ENCODE peak calls at places on chromosome 21, in four cellular contexts. U is K562, L is GM12878, D is HepG2. J is an unnamed sample.

GRCh38 chr21:16180613-16181012 is 450.8 kb downstream of the USP25 start:
- DNase-seq in U (no peak), L (no peak), D (peak), J (no peak)

GRCh38 chr21:21247441-21247840 is 249.2 kb downstream of the NCAM2 start:
- DNase-seq in U (no peak), L (no peak), D (no peak), J (no peak)

GRCh38 chr21:36134820-36135390 is at the start of gene CBR3:
- DNase-seq in U (no peak), L (no peak), D (no peak), J (peak)

GRCh38 chr21:28431022-28431421 is 561.7 kb downstream of the LTN1 start:
- DNase-seq in U (no peak), L (no peak), D (no peak), J (no peak)

GRCh38 chr21:16908087-16908486 is 604.8 kb upstream of the CXADR start:
- DNase-seq in U (no peak), L (no peak), D (no peak), J (no peak)

GRCh38 chr21:23026878-23027277 is 2028.7 kb downstream of the NCAM2 start:
- DNase-seq in U (no peak), L (no peak), D (no peak), J (no peak)

GRCh38 chr21:25402134-25402957 is 204.9 kb downstream of the MRPL39 start:
- DNase-seq in U (no peak), L (no peak), D (no peak), J (no peak)

GRCh38 chr21:17387030-17387617 is 125.7 kb upstream of the CXADR start:
- DNase-seq in U (peak), L (peak), D (peak), J (peak)

GRCh38 chr21:14942801-14943490 is 121.9 kb downstream of the NRIP1 start:
- DNase-seq in U (no peak), L (no peak), D (peak), J (no peak)

GRCh38 chr21:16323586-16323985 is 593.8 kb downstream of the USP25 start:
- DNase-seq in U (no peak), L (no peak), D (no peak), J (no peak)

GRCh38 chr21:38661296-38662223 is 144.2 kb upstream of the ETS2 start:
- DNase-seq in U (no peak), L (no peak), D (no peak), J (peak)

GRCh38 chr21:37232274-37233018 is 34.7 kb downstream of the VPS26C start:
- DNase-seq in U (no peak), L (no peak), D (no peak), J (no peak)

GRCh38 chr21:29523646-29524045 is 224.9 kb downstream of the BACH1 start:
- DNase-seq in U (no peak), L (no peak), D (no peak), J (no peak)

GRCh38 chr21:25953659-25954058 is 216.9 kb downstream of the APP start:
- DNase-seq in U (no peak), L (no peak), D (no peak), J (no peak)

GRCh38 chr21:44865561-44866280 is 7.8 kb downstream of the PTTG1IP start:
- DNase-seq in U (no peak), L (no peak), D (no peak), J (no peak)
- TF ChIP-seq TARDBP in U (no peak), L (no peak), D (no peak), J (no peak)

GRCh38 chr21:42860345-42860744 is 19.0 kb downstream of the WDR4 start:
- DNase-seq in U (no peak), L (no peak), D (no peak), J (no peak)
- TF ChIP-seq BHLHE40 in U (no peak), L (no peak), D (no peak), J (no peak)

DNA sequence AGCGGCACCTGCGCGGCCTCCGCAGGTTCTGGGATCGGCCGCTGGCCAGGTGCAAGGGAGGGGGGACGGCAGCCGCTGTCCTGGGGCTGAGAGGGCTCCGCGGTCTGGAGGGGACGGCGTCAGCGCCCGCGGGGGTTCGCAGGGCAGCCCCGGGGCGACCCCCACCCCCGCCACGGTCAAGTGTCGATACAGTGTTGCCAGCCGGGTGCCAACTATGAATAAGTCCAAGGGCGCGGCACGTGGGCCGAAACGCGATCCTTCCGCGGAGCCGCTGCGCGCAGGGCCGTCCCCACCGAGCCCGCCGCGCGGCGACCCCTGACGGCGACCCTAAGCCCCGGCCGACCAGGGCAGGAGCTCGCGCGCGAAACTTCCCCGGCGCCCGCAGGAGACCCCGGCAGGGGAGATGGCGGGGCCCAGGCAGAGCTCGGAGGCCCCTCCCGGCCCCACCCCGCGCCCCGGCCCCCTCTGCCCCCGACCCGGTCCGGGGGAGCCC is 664 bp upstream of the AGPAT3 start:
- DNase-seq in U (peak), L (no peak), D (no peak), J (no peak)
- TF ChIP-seq FOXK2 in U (no peak), L (no peak), D (no peak), J (no peak)

GRCh38 chr21:45874716-45875415 is 106.7 kb upstream of the COL6A1 start:
- DNase-seq in U (no peak), L (no peak), D (peak), J (no peak)
- TF ChIP-seq TARDBP in U (no peak), L (no peak), D (no peak), J (no peak)

GRCh38 chr21:31258073-31258472 is 86.0 kb downstream of the TIAM1 start:
- DNase-seq in U (no peak), L (no peak), D (no peak), J (no peak)
- TF ChIP-seq BHLHE40 in U (no peak), L (no peak), D (no peak), J (no peak)

DNA sequence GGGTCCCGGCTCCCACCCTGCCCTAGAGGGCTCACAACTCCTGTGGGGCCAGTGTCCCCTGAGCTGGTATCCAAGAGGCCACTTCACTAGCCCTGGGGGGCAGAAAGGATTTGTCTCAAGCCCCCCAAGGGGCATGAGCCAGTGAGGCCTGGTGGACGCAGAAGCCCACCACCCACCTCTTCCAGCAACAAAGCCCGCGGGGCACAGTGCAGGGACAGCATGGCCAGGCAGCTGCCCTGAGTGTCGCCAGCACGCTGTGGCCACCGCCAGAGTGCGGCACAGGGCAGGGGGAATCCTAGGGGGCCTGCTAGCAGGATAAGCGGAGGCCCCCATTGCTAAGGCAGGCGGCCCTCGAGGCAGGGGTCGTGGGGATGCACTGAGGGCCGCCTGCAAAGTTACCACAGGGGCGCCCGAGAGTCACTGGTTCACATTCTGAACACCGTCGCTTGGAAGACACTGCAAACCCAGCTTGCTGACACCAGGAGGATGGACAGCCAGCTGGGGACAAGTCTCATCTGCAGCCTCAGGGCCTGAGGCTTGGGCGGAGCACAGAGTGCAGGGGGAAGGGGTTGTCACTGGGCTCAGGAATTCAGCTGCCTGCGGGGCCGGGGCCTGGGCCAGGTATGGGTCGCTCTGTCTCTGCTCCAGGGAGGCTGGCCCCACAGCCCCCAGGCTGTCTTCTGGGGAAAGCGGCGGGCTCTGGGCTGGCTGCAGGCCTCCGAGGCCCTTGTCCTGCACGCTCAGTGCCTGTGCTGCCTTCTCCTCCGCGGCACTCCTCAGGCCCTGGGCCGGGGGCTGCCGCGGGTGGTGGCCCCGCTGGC is 26.8 kb downstream of the SLC19A1 start:
- DNase-seq in U (no peak), L (no peak), D (no peak), J (no peak)
- TF ChIP-seq FOXK2 in U (no peak), L (no peak), D (no peak), J (no peak)

DNA sequence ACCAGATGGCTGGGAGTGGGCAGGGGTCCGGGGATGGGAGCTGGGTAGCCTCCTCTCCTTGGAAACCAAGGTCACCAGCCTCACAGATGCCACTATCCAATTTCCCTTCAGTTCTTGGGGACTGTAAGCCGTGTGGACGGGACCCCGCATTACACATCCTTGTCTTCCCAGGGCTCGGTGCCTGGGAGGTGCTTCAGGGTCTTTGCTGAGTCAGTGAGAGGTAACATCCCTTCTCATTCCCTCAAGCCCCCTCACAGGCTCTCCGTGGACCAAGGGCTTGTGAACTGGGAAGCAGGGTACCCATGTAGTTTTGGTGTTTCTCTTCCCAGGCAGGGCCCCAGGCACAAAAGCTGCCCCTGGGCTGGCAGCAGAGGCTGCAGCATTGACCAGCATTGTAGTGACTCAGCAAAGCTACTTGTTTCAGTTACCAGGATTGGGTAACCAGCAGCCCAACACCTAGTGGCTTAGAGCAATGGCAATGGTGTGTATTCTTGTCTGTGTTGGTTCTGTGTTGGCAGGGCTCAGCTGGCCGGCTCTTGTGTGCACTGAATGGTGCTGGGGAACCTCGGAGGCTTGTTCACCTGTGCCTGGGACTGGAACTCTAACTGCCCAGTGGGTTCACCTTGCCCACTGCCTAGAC is 24.6 kb upstream of the PCBP3 start:
- DNase-seq in U (no peak), L (no peak), D (no peak), J (no peak)
- TF ChIP-seq TARDBP in U (no peak), L (no peak), D (no peak), J (no peak)

DNA sequence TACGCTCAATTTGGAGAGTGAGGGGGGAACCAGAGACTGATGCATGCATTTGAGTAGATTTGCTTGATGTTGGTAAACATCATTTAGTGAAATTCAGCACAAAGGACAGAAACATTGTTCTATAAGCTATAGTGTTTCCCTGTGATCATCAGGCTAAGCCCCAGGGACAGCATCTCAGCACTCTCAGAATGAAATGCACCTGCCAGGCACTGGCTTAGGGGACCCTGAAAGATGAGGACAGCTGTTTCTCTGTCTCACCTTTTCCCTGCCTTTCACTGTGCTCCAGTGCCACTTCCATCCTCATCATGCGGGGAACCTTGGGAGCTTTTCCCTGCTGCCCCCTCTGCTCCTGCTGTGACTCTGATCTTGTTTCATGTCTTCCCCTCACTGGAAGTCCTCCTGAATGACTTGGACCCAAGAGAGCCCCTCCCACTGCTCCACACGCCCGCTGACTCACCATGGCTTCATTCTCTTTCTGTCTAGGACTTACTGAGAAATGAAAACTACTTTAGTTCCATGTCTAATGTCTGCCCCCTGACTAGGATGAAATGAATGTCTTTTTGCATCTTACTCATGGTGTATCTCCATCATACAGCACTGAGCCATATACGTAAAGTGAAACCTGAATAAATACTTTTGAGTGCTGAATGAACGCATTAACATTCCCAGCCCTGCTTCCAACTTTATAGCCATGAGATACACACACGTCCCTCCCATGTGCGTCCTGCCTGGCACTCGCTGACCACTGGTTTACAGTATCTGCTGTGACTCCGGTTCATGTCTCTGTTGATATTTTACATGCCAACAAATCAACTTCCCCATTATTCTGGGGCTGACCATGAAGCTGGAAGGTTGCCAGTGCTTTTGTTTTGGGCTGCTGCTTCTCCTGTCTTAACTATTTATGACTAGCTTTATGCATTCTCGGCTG is 182.1 kb downstream of the PCP4 start:
- DNase-seq in U (no peak), L (no peak), D (no peak), J (no peak)
- TF ChIP-seq BHLHE40 in U (no peak), L (no peak), D (no peak), J (no peak)

GRCh38 chr21:35113064-35113463 is 64.0 kb upstream of the RUNX1 start:
- DNase-seq in U (no peak), L (no peak), D (no peak), J (no peak)
- TF ChIP-seq FOXK2 in U (no peak), L (no peak), D (no peak), J (no peak)